ENCODE peak calls at places on chromosomes 11 and 22, in seven cellular contexts. F is Panc1; E is HEK293T; Z is stimulated activated CD4-positive, alpha-beta T cell treated with anti-CD3 and anti-CD28 coated beads, Interleukin-2, amount 100 ng/mL, for 48 hours; N is GM12865; R is left kidney; A is fibroblast of mammary gland. P is an unnamed sample.

GRCh38 chr11:88644724-88645123 is 307.2 kb upstream of the CTSC start:
- DNase-seq in F (no peak), E (no peak), Z (no peak), N (no peak), R (no peak), A (no peak), P (no peak)

GRCh38 chr11:71418643-71419042 is 29.6 kb downstream of the DHCR7 start:
- DNase-seq in F (no peak), E (no peak), Z (peak; percentile 8), N (peak; percentile 74), R (peak; percentile 63), A (no peak), P (peak; percentile 24)

GRCh38 chr22:44664149-44664548 is 37.9 kb upstream of the PRR5 start:
- DNase-seq in F (no peak), E (no peak), Z (no peak), N (peak; percentile 53), R (peak; percentile 83), A (no peak), P (peak; percentile 48)

GRCh38 chr22:24099661-24100060 is 81.6 kb upstream of the SUSD2 start:
- DNase-seq in F (no peak), E (no peak), Z (no peak), N (no peak), R (no peak), A (no peak), P (no peak)

GRCh38 chr22:46779023-46779422 is 16.6 kb downstream of the TBC1D22A start:
- DNase-seq in F (no peak), E (no peak), Z (no peak), N (no peak), R (no peak), A (no peak), P (no peak)

GRCh38 chr22:36432592-36433317 is 45.0 kb upstream of the MYH9 start:
- DNase-seq in F (no peak), E (no peak), Z (no peak), N (no peak), R (peak; percentile 34), A (no peak), P (no peak)

GRCh38 chr11:59226396-59226795 is 13.7 kb upstream of the MPEG1 start:
- DNase-seq in F (no peak), E (no peak), Z (no peak), N (no peak), R (no peak), A (no peak), P (no peak)

GRCh38 chr11:504053-504993 is 2.7 kb downstream of the RNH1 start:
- DNase-seq in F (no peak), E (no peak), Z (no peak), N (peak; percentile 58), R (peak; percentile 80), A (peak; percentile 74), P (no peak)

GRCh38 chr22:35576671-35577070 is 36.0 kb downstream of the RASD2 start:
- DNase-seq in F (no peak), E (no peak), Z (no peak), N (no peak), R (no peak), A (no peak), P (no peak)

GRCh38 chr22:27583930-27584329 is 217.6 kb downstream of the MN1 start:
- DNase-seq in F (no peak), E (no peak), Z (no peak), N (no peak), R (no peak), A (no peak), P (no peak)

GRCh38 chr11:14927146-14927545 is 35.1 kb upstream of the CYP2R1 start:
- DNase-seq in F (no peak), E (no peak), Z (no peak), N (no peak), R (no peak), A (peak; percentile 41), P (no peak)

GRCh38 chr11:110091995-110092576 is 1.1 kb upstream of the ZC3H12C start:
- DNase-seq in F (no peak), E (peak; percentile 17), Z (no peak), N (no peak), R (no peak), A (peak; percentile 41), P (no peak)

GRCh38 chr11:132920391-132921095 is 611.8 kb downstream of the OPCML start:
- DNase-seq in F (no peak), E (no peak), Z (no peak), N (no peak), R (peak; percentile 86), A (no peak), P (no peak)

GRCh38 chr11:27656806-27657483 is 43.3 kb downstream of the BDNF start:
- DNase-seq in F (no peak), E (no peak), Z (no peak), N (no peak), R (no peak), A (no peak), P (no peak)

GRCh38 chr11:119363081-119363861 is 16.8 kb upstream of the MFRP start:
- DNase-seq in F (no peak), E (no peak), Z (no peak), N (no peak), R (peak; percentile 49), A (no peak), P (peak; percentile 37)

GRCh38 chr22:42468841-42469240 is 36.6 kb upstream of the NFAM1 start:
- DNase-seq in F (no peak), E (no peak), Z (no peak), N (no peak), R (no peak), A (peak; percentile 44), P (no peak)

GRCh38 chr11:65529475-65530156 is 4.7 kb downstream of the SCYL1 start:
- DNase-seq in F (no peak), E (no peak), Z (no peak), N (no peak), R (no peak), A (peak; percentile 34), P (no peak)

GRCh38 chr11:10770626-10771254 is 19.7 kb downstream of the CTR9 start:
- DNase-seq in F (peak; percentile 51), E (peak; percentile 57), Z (no peak), N (peak; percentile 43), R (peak; percentile 75), A (peak; percentile 69), P (no peak)

GRCh38 chr11:12689029-12689755 is 15.0 kb downstream of the TEAD1 start:
- DNase-seq in F (no peak), E (no peak), Z (no peak), N (no peak), R (no peak), A (peak; percentile 59), P (no peak)

GRCh38 chr22:41699264-41700104 is at the start of gene MEI1:
- DNase-seq in F (no peak), E (no peak), Z (peak; percentile 89), N (peak; percentile 95), R (peak; percentile 96), A (peak; percentile 74), P (peak; percentile 86)

GRCh38 chr11:25068451-25068850 is 571.6 kb downstream of the LUZP2 start:
- DNase-seq in F (no peak), E (no peak), Z (no peak), N (no peak), R (no peak), A (no peak), P (no peak)

GRCh38 chr11:47299078-47299477 is 29.1 kb downstream of the MADD start:
- DNase-seq in F (no peak), E (no peak), Z (no peak), N (no peak), R (no peak), A (no peak), P (no peak)

GRCh38 chr22:41893591-41894375 is 21.1 kb downstream of the SHISA8 start:
- DNase-seq in F (no peak), E (no peak), Z (no peak), N (no peak), R (no peak), A (no peak), P (no peak)

GRCh38 chr11:78057462-78058055 is 6.1 kb upstream of the THRSP start:
- DNase-seq in F (no peak), E (no peak), Z (no peak), N (no peak), R (no peak), A (no peak), P (no peak)

GRCh38 chr11:20070459-20070858 is 89.8 kb downstream of the DBX1 start:
- DNase-seq in F (no peak), E (peak; percentile 18), Z (no peak), N (no peak), R (peak; percentile 63), A (no peak), P (no peak)

GRCh38 chr22:46149998-46150549 is at the start of gene PPARA:
- DNase-seq in F (no peak), E (peak; percentile 91), Z (peak; percentile 77), N (peak; percentile 87), R (peak; percentile 91), A (peak; percentile 56), P (peak; percentile 82)

P was measured in retina.